ENCODE peak calls at places on chromosomes 1 and 21, in five cellular contexts. One of them, this sample, is unnamed.
A peak's percentile ranks its signal among the peaks of the same experiment; 100 is the strongest.

GRCh38 chr1:94737124-94737998 is 82.8 kb upstream of the SLC44A3 start:
- DNase-seq in WERI-Rb-1: no peak
- DNase-seq in suprapubic skin: no peak
- DNase-seq in uterus: no peak
- DNase-seq in IMR-90: peak; percentile 45
- DNase-seq in this sample: no peak

GRCh38 chr1:98427664-98428063 is 233.9 kb upstream of the SNX7 start:
- DNase-seq in WERI-Rb-1: no peak
- DNase-seq in suprapubic skin: no peak
- DNase-seq in uterus: no peak
- DNase-seq in IMR-90: no peak
- DNase-seq in this sample: no peak

GRCh38 chr21:42570841-42571387 is 57.3 kb downstream of the SLC37A1 start:
- DNase-seq in WERI-Rb-1: peak; percentile 19
- DNase-seq in suprapubic skin: peak; percentile 71
- DNase-seq in uterus: peak; percentile 10
- DNase-seq in IMR-90: no peak
- DNase-seq in this sample: no peak

GRCh38 chr1:24884751-24885150 is 45.3 kb downstream of the RUNX3 start:
- DNase-seq in WERI-Rb-1: no peak
- DNase-seq in suprapubic skin: no peak
- DNase-seq in uterus: no peak
- DNase-seq in IMR-90: no peak
- DNase-seq in this sample: no peak

GRCh38 chr1:183090386-183091006 is 67.3 kb downstream of the LAMC1 start:
- DNase-seq in WERI-Rb-1: no peak
- DNase-seq in suprapubic skin: peak; percentile 80
- DNase-seq in uterus: peak; percentile 66
- DNase-seq in IMR-90: peak; percentile 82
- DNase-seq in this sample: no peak

GRCh38 chr1:16348414-16349182 is 3.7 kb downstream of the FBXO42 start:
- DNase-seq in WERI-Rb-1: no peak
- DNase-seq in suprapubic skin: peak; percentile 21
- DNase-seq in uterus: no peak
- DNase-seq in IMR-90: peak; percentile 85
- DNase-seq in this sample: peak; percentile 79

GRCh38 chr21:42176864-42177263 is 42.1 kb upstream of the ABCG1 start:
- DNase-seq in WERI-Rb-1: no peak
- DNase-seq in suprapubic skin: no peak
- DNase-seq in uterus: no peak
- DNase-seq in IMR-90: no peak
- DNase-seq in this sample: no peak

GRCh38 chr1:230303822-230304221 is 122.3 kb downstream of the PGBD5 start:
- DNase-seq in WERI-Rb-1: no peak
- DNase-seq in suprapubic skin: no peak
- DNase-seq in uterus: no peak
- DNase-seq in IMR-90: peak; percentile 48
- DNase-seq in this sample: peak; percentile 32

GRCh38 chr1:164772635-164773034 is 213.7 kb downstream of the PBX1 start:
- DNase-seq in WERI-Rb-1: no peak
- DNase-seq in suprapubic skin: no peak
- DNase-seq in uterus: peak; percentile 69
- DNase-seq in IMR-90: peak; percentile 97
- DNase-seq in this sample: peak; percentile 98

GRCh38 chr21:46062471-46063211 is 35.3 kb upstream of the COL6A2 start:
- DNase-seq in WERI-Rb-1: peak; percentile 1
- DNase-seq in suprapubic skin: no peak
- DNase-seq in uterus: no peak
- DNase-seq in IMR-90: no peak
- DNase-seq in this sample: no peak

GRCh38 chr1:15214507-15214906 is 32.5 kb upstream of the FHAD1 start:
- DNase-seq in WERI-Rb-1: no peak
- DNase-seq in suprapubic skin: no peak
- DNase-seq in uterus: peak; percentile 69
- DNase-seq in IMR-90: peak; percentile 55
- DNase-seq in this sample: no peak

GRCh38 chr1:97004054-97004453 is 282.5 kb downstream of the PTBP2 start:
- DNase-seq in WERI-Rb-1: no peak
- DNase-seq in suprapubic skin: no peak
- DNase-seq in uterus: no peak
- DNase-seq in IMR-90: peak; percentile 51
- DNase-seq in this sample: no peak

GRCh38 chr1:197911172-197911856 is 5.9 kb upstream of the LHX9 start:
- DNase-seq in WERI-Rb-1: peak; percentile 70
- DNase-seq in suprapubic skin: no peak
- DNase-seq in uterus: no peak
- DNase-seq in IMR-90: no peak
- DNase-seq in this sample: no peak

GRCh38 chr1:119711804-119712341 is at the start of gene PHGDH:
- DNase-seq in WERI-Rb-1: peak; percentile 56
- DNase-seq in suprapubic skin: peak; percentile 89
- DNase-seq in uterus: peak; percentile 74
- DNase-seq in IMR-90: peak; percentile 90
- DNase-seq in this sample: peak; percentile 90

GRCh38 chr1:157156058-157156541 is 17.9 kb upstream of the ETV3 start:
- DNase-seq in WERI-Rb-1: peak; percentile 91
- DNase-seq in suprapubic skin: peak; percentile 92
- DNase-seq in uterus: peak; percentile 76
- DNase-seq in IMR-90: peak; percentile 54
- DNase-seq in this sample: peak; percentile 58
- H3K4me3 ChIP-seq in WERI-Rb-1: no peak overlapping the region
- H3K4me3 ChIP-seq in suprapubic skin: peak overlapping the region; percentile 28
- H3K4me3 ChIP-seq in uterus: no peak overlapping the region
- H3K4me3 ChIP-seq in IMR-90: no peak overlapping the region
- H3K4me3 ChIP-seq in this sample: no peak overlapping the region

GRCh38 chr1:64659478-64659877 is 85.4 kb upstream of the RAVER2 start:
- DNase-seq in WERI-Rb-1: no peak
- DNase-seq in suprapubic skin: no peak
- DNase-seq in uterus: no peak
- DNase-seq in IMR-90: no peak
- DNase-seq in this sample: no peak

GRCh38 chr1:64664287-64664686 is 80.6 kb upstream of the RAVER2 start:
- DNase-seq in WERI-Rb-1: no peak
- DNase-seq in suprapubic skin: no peak
- DNase-seq in uterus: no peak
- DNase-seq in IMR-90: no peak
- DNase-seq in this sample: no peak

GRCh38 chr1:64669098-64669675 is 75.7 kb upstream of the RAVER2 start:
- DNase-seq in WERI-Rb-1: no peak
- DNase-seq in suprapubic skin: no peak
- DNase-seq in uterus: no peak
- DNase-seq in IMR-90: peak; percentile 10
- DNase-seq in this sample: no peak

GRCh38 chr1:64663654-64664053 is 81.2 kb upstream of the RAVER2 start:
- DNase-seq in WERI-Rb-1: peak; percentile 25
- DNase-seq in suprapubic skin: no peak
- DNase-seq in uterus: no peak
- DNase-seq in IMR-90: peak; percentile 7
- DNase-seq in this sample: no peak
- TF ChIP-seq CTCF in WERI-Rb-1: peak; percentile 38
- TF ChIP-seq CTCF in suprapubic skin: no peak
- TF ChIP-seq CTCF in uterus: no peak
- TF ChIP-seq CTCF in IMR-90: no peak
- TF ChIP-seq CTCF in this sample: no peak

GRCh38 chr1:111221633-111222286 is 5.8 kb upstream of the CHI3L2 start:
- DNase-seq in WERI-Rb-1: peak; percentile 75
- DNase-seq in suprapubic skin: no peak
- DNase-seq in uterus: no peak
- DNase-seq in IMR-90: peak; percentile 8
- DNase-seq in this sample: peak; percentile 24

GRCh38 chr1:111221276-111221632 is 6.3 kb upstream of the CHI3L2 start:
- DNase-seq in WERI-Rb-1: peak; percentile 68
- DNase-seq in suprapubic skin: no peak
- DNase-seq in uterus: no peak
- DNase-seq in IMR-90: no peak
- DNase-seq in this sample: no peak

GRCh38 chr1:111219466-111220286 is 7.8 kb upstream of the CHI3L2 start:
- DNase-seq in WERI-Rb-1: no peak
- DNase-seq in suprapubic skin: no peak
- DNase-seq in uterus: no peak
- DNase-seq in IMR-90: no peak
- DNase-seq in this sample: no peak

GRCh38 chr1:111218947-111219346 is 8.6 kb upstream of the CHI3L2 start:
- DNase-seq in WERI-Rb-1: no peak
- DNase-seq in suprapubic skin: no peak
- DNase-seq in uterus: no peak
- DNase-seq in IMR-90: no peak
- DNase-seq in this sample: no peak

GRCh38 chr1:111220302-111220890 is 7.1 kb upstream of the CHI3L2 start:
- DNase-seq in WERI-Rb-1: no peak
- DNase-seq in suprapubic skin: no peak
- DNase-seq in uterus: no peak
- DNase-seq in IMR-90: no peak
- DNase-seq in this sample: no peak
- H3K4me3 ChIP-seq in WERI-Rb-1: no peak overlapping the region
- H3K4me3 ChIP-seq in suprapubic skin: no peak overlapping the region
- H3K4me3 ChIP-seq in uterus: no peak overlapping the region
- H3K4me3 ChIP-seq in IMR-90: no peak overlapping the region
- H3K4me3 ChIP-seq in this sample: no peak overlapping the region

DNA sequence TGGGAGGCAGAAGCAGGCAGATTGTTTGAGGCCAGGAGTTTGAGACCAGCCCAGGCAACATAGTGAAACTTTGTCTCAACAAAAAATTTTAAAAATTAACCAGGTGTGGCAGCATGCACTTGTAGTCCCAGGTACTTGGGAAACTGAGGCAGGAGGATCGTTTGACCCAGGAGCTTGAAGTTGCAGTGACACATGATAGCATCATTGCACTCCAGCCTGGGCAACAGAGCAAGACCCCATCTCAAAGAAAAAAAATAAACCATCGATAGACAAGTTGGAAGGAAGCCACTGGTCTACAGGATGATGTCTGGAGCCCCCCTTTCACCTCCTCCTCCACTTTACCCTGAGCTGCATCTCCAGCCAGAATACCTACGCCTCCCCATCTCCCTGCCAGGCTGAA is 16.5 kb downstream of the S100A6 start:
- DNase-seq in WERI-Rb-1: peak; percentile 1
- DNase-seq in suprapubic skin: no peak
- DNase-seq in uterus: no peak
- DNase-seq in IMR-90: no peak
- DNase-seq in this sample: no peak
- TF ChIP-seq CTCF in WERI-Rb-1: no peak
- TF ChIP-seq CTCF in suprapubic skin: no peak
- TF ChIP-seq CTCF in uterus: no peak
- TF ChIP-seq CTCF in IMR-90: no peak
- TF ChIP-seq CTCF in this sample: no peak

DNA sequence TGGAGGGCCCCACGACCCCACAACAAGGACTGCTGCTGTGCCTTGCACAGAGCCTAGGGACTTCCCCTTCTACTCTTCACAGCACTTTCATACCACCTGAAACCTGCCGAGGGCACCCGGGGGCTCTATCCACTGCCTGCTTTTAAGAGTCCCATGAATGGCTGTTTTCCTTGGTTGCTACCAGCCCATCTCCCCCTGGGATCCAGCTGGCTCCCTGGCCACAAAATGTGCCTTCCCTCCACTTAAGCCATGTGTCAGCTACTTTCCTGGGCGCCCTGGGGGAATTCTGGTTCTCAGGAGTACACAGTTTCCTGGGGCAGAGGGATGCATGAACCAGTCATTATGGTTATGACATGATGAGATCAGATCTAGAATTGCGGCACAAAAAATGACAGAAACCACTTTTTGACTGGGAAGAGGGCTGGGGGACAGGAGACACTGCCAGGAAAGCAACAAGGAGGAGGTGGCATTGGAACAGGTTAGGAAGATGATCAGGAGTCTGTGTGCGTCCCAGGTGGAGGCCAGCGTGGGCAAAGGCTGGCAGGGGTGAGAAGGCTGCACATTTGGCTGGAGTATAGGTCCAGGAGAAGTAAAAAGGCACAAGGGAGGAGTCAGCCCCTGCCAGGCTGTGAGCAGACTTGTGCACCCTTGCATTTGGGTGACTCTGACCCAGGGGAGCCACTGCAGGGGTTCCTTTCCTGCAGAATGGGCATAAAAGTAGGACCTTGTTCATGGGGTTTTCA is 3.2 kb upstream of the TNFRSF8 start:
- DNase-seq in WERI-Rb-1: no peak
- DNase-seq in suprapubic skin: no peak
- DNase-seq in uterus: no peak
- DNase-seq in IMR-90: no peak
- DNase-seq in this sample: peak; percentile 20
- H3K4me3 ChIP-seq in WERI-Rb-1: no peak overlapping the region
- H3K4me3 ChIP-seq in suprapubic skin: no peak overlapping the region
- H3K4me3 ChIP-seq in uterus: no peak overlapping the region
- H3K4me3 ChIP-seq in IMR-90: no peak overlapping the region
- H3K4me3 ChIP-seq in this sample: no peak overlapping the region

GRCh38 chr1:118339431-118340146 is 154.6 kb upstream of the SPAG17 start:
- DNase-seq in WERI-Rb-1: peak; percentile 15
- DNase-seq in suprapubic skin: no peak
- DNase-seq in uterus: no peak
- DNase-seq in IMR-90: no peak
- DNase-seq in this sample: peak; percentile 77
- TF ChIP-seq CTCF in WERI-Rb-1: no peak
- TF ChIP-seq CTCF in suprapubic skin: no peak
- TF ChIP-seq CTCF in uterus: no peak
- TF ChIP-seq CTCF in IMR-90: no peak
- TF ChIP-seq CTCF in this sample: no peak

GRCh38 chr1:117370509-117370908 is 3.3 kb downstream of the MAN1A2 start:
- DNase-seq in WERI-Rb-1: no peak
- DNase-seq in suprapubic skin: no peak
- DNase-seq in uterus: no peak
- DNase-seq in IMR-90: no peak
- DNase-seq in this sample: no peak
- H3K4me3 ChIP-seq in WERI-Rb-1: no peak overlapping the region
- H3K4me3 ChIP-seq in suprapubic skin: peak overlapping the region; percentile 97
- H3K4me3 ChIP-seq in uterus: no peak overlapping the region
- H3K4me3 ChIP-seq in IMR-90: peak overlapping the region; percentile 33
- H3K4me3 ChIP-seq in this sample: peak overlapping the region; percentile 75

DNA sequence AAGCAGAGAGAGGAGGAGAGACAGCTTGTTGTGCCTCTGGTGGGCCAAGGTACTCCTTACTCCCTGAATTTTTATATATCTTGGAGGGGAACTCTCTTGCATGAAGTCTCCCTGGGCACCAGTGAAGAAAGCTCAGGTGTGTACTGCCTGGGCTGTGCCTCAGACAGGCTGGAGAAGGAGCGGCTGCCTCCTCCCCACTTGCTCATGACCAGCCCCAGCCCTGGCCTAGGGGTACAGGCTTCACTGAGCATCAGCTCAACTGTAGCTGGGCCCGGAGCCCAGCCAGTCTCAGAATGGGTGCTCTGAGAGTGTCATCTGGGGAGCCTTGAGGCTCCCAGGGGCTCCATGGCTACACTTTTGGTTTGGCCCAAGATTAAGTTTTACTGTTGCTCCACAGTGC is 44.8 kb upstream of the TENT5C start:
- DNase-seq in WERI-Rb-1: no peak
- DNase-seq in suprapubic skin: peak; percentile 53
- DNase-seq in uterus: no peak
- DNase-seq in IMR-90: no peak
- DNase-seq in this sample: no peak
- TF ChIP-seq CTCF in WERI-Rb-1: no peak
- TF ChIP-seq CTCF in suprapubic skin: no peak
- TF ChIP-seq CTCF in uterus: no peak
- TF ChIP-seq CTCF in IMR-90: no peak
- TF ChIP-seq CTCF in this sample: no peak

GRCh38 chr1:223035724-223036478 is 107.1 kb downstream of the TLR5 start:
- DNase-seq in WERI-Rb-1: no peak
- DNase-seq in suprapubic skin: no peak
- DNase-seq in uterus: no peak
- DNase-seq in IMR-90: no peak
- DNase-seq in this sample: no peak
- H3K4me3 ChIP-seq in WERI-Rb-1: no peak overlapping the region
- H3K4me3 ChIP-seq in suprapubic skin: no peak overlapping the region
- H3K4me3 ChIP-seq in uterus: no peak overlapping the region
- H3K4me3 ChIP-seq in IMR-90: no peak overlapping the region
- H3K4me3 ChIP-seq in this sample: no peak overlapping the region

This sample was measured in epithelial cell of esophagus.